ENCODE peak calls at places on chromosome 6, in five cellular contexts. W is effector memory CD4-positive, alpha-beta T cell; S is AG08395; Y is neural progenitor cell; H is effector CD4-positive, alpha-beta T cell. Z is an unnamed sample.

GRCh38 chr6:166258854-166259276 is 49.3 kb downstream of the PRR18 start:
- DNase-seq in Y (no peak), H (peak; percentile 24), W (peak; percentile 36), S (no peak), Z (no peak)

GRCh38 chr6:128519931-128520435 is 416 bp downstream of the PTPRK start:
- DNase-seq in W (peak; percentile 6), H (peak; percentile 6), S (no peak), Y (no peak), Z (peak; percentile 16)

GRCh38 chr6:5787054-5787720 is 219.5 kb downstream of the NRN1 start:
- DNase-seq in W (no peak), S (no peak), Y (no peak), H (no peak), Z (no peak)

GRCh38 chr6:24117016-24117415 is 9.0 kb upstream of the NRSN1 start:
- DNase-seq in Y (no peak), W (no peak), S (no peak), H (no peak), Z (no peak)

GRCh38 chr6:73362358-73362757 is at the start of gene KHDC3L:
- DNase-seq in W (no peak), Y (no peak), H (no peak), S (no peak), Z (no peak)

GRCh38 chr6:30897882-30898281 is 10.1 kb upstream of the GTF2H4 start:
- DNase-seq in S (no peak), W (no peak), Y (no peak), H (no peak), Z (no peak)

GRCh38 chr6:45533394-45533793 is 155.7 kb upstream of the SUPT3H start:
- DNase-seq in Y (no peak), S (no peak), W (no peak), H (no peak), Z (no peak)

GRCh38 chr6:160027931-160028330 is 59.0 kb downstream of the IGF2R start:
- DNase-seq in Y (no peak), H (no peak), W (no peak), S (no peak), Z (no peak)

GRCh38 chr6:5315883-5316282 is 54.6 kb downstream of the FARS2 start:
- DNase-seq in H (no peak), W (no peak), Y (no peak), S (peak; percentile 38), Z (no peak)

GRCh38 chr6:25248100-25248499 is 31.1 kb upstream of the CARMIL1 start:
- DNase-seq in Y (no peak), W (no peak), H (no peak), S (peak; percentile 50), Z (no peak)

GRCh38 chr6:127119361-127120108 is 1.1 kb downstream of the RSPO3 start:
- DNase-seq in W (no peak), Y (peak; percentile 69), H (no peak), S (no peak), Z (no peak)

GRCh38 chr6:32116674-32117073 is 7.5 kb upstream of the TNXB start:
- DNase-seq in Y (peak; percentile 54), H (no peak), W (no peak), S (no peak), Z (no peak)

GRCh38 chr6:140011537-140011936 is 637.1 kb upstream of the CITED2 start:
- DNase-seq in S (no peak), W (no peak), H (no peak), Y (no peak), Z (no peak)